ENCODE peak calls at places on chromosomes 2 and 18, in five cellular contexts. I is HCT116, E is HepG2, Z is K562, Y is GM12878. A is an unnamed sample.

GRCh38 chr2:160091381-160091780 is 29.0 kb upstream of the PLA2R1 start:
- DNase-seq in Y (no peak), E (no peak), Z (no peak), I (no peak), A (no peak)

GRCh38 chr2:212905640-212906201 is 245.7 kb downstream of the IKZF2 start:
- DNase-seq in Y (no peak), I (no peak), Z (no peak), E (no peak), A (no peak)

GRCh38 chr2:190431907-190432306 is 23.8 kb downstream of the MFSD6 start:
- DNase-seq in Y (no peak), I (no peak), Z (no peak), E (no peak), A (no peak)

GRCh38 chr2:133303150-133303549 is 265.1 kb downstream of the NCKAP5 start:
- DNase-seq in I (no peak), E (no peak), Z (no peak), Y (no peak), A (no peak)

GRCh38 chr18:23591011-23591410 is 4.7 kb upstream of the NPC1 start:
- DNase-seq in Y (no peak), E (no peak), Z (no peak), I (no peak), A (no peak)

GRCh38 chr2:168519534-168520308 is 63.6 kb downstream of the CERS6 start:
- DNase-seq in I (no peak), E (no peak), Z (no peak), Y (no peak), A (no peak)

GRCh38 chr2:112150447-112150846 is 12.3 kb downstream of the FBLN7 start:
- DNase-seq in Y (no peak), Z (no peak), E (no peak), I (no peak), A (peak; percentile 19)

GRCh38 chr2:162090109-162090508 is 16.1 kb upstream of the DPP4 start:
- DNase-seq in Y (no peak), I (no peak), Z (no peak), E (no peak), A (no peak)

GRCh38 chr2:16860627-16861026 is 195.0 kb upstream of the CYRIA start:
- DNase-seq in Z (no peak), Y (no peak), E (no peak), I (no peak), A (no peak)

GRCh38 chr18:21735452-21736015 is 5.1 kb upstream of the MIB1 start:
- DNase-seq in I (no peak), E (peak; percentile 79), Y (no peak), Z (peak; percentile 73), A (peak; percentile 66)

GRCh38 chr2:24797644-24798043 is 4.4 kb downstream of the CENPO start:
- DNase-seq in E (no peak), Z (peak; percentile 49), Y (no peak), I (no peak), A (no peak)

GRCh38 chr2:88307817-88308216 is 137.7 kb downstream of the THNSL2 start:
- DNase-seq in Z (peak; percentile 54), Y (no peak), I (peak; percentile 51), E (peak; percentile 65), A (peak; percentile 13)

GRCh38 chr2:65842104-65842503 is 409.7 kb upstream of the SPRED2 start:
- DNase-seq in Z (no peak), E (no peak), Y (no peak), I (no peak), A (no peak)

GRCh38 chr2:143691136-143691535 is 561.9 kb downstream of the ARHGAP15 start:
- DNase-seq in I (no peak), E (no peak), Z (no peak), Y (no peak), A (no peak)

GRCh38 chr18:32920796-32921787 is 148.3 kb upstream of the KLHL14 start:
- DNase-seq in E (peak; percentile 70), I (no peak), Z (no peak), Y (no peak), A (no peak)

GRCh38 chr18:75727479-75727878 is 300.0 kb upstream of the SMIM21 start:
- DNase-seq in Y (no peak), I (peak; percentile 21), E (peak; percentile 2), Z (peak; percentile 22), A (peak; percentile 85)

GRCh38 chr2:628651-629050 is 48.6 kb downstream of the TMEM18 start:
- DNase-seq in I (no peak), Y (no peak), Z (no peak), E (no peak), A (peak; percentile 38)

GRCh38 chr2:54859997-54860701 is 136.7 kb downstream of the EML6 start:
- DNase-seq in Y (no peak), E (no peak), Z (no peak), I (no peak), A (no peak)

GRCh38 chr2:134392689-134393476 is 139.0 kb downstream of the MGAT5 start:
- DNase-seq in Z (no peak), I (no peak), E (no peak), Y (no peak), A (no peak)

GRCh38 chr2:168939061-168939460 is 38.0 kb downstream of the G6PC2 start:
- DNase-seq in I (no peak), E (no peak), Z (no peak), Y (no peak), A (no peak)

GRCh38 chr18:42296723-42297122 is 341.7 kb downstream of the PIK3C3 start:
- DNase-seq in E (no peak), I (no peak), Z (no peak), Y (no peak), A (no peak)

GRCh38 chr2:173347305-173348168 is 7.1 kb upstream of the CDCA7 start:
- DNase-seq in I (no peak), E (peak; percentile 39), Z (no peak), Y (peak; percentile 48), A (no peak)

GRCh38 chr2:205650450-205650849 is 31.9 kb upstream of the NRP2 start:
- DNase-seq in I (no peak), Z (no peak), E (no peak), Y (no peak), A (peak; percentile 44)

GRCh38 chr2:72925328-72925943 is 8.1 kb downstream of the EMX1 start:
- DNase-seq in E (no peak), Z (no peak), Y (no peak), I (no peak), A (no peak)

GRCh38 chr18:68960355-68960754 is 162.5 kb downstream of the CCDC102B start:
- DNase-seq in E (no peak), Z (no peak), I (no peak), Y (no peak), A (no peak)

GRCh38 chr18:58247363-58247834 is 203.4 kb downstream of the NEDD4L start:
- DNase-seq in E (no peak), Y (no peak), I (no peak), Z (no peak), A (no peak)

GRCh38 chr2:233061007-233061590 is 957 bp downstream of the INPP5D start:
- DNase-seq in I (no peak), Y (no peak), Z (no peak), E (no peak), A (no peak)

DNA sequence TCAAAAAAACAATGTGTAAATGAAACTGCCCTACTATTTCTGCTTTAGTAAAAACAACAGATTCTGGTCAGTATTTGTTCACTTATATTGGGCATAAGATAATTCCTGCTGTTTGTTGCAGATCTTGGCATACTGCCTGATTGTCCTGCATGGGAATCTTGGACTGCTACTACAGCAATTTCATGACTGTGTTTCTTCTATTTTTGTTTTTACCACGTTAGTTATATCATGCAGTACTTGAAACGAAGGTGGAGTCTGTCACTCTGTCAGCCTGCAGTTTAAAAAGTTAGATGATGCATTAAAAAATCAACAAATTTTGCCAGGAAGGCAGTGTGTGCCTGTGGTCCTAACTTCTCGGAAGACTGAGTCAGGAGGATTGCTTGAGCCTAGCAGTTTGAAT is 14.2 kb upstream of the CLASP1 start:
- DNase-seq in Y (no peak), I (no peak), Z (no peak), E (no peak), A (no peak)
- TF ChIP-seq SRF in Y (no peak), I (no peak), Z (no peak), E (no peak), A (no peak)

GRCh38 chr2:86671304-86671981 is 47.8 kb upstream of the RNF103 start:
- DNase-seq in Y (no peak), I (no peak), E (peak; percentile 15), Z (no peak), A (no peak)
- TF ChIP-seq SRF in Y (no peak), I (no peak), E (no peak), Z (no peak), A (no peak)

DNA sequence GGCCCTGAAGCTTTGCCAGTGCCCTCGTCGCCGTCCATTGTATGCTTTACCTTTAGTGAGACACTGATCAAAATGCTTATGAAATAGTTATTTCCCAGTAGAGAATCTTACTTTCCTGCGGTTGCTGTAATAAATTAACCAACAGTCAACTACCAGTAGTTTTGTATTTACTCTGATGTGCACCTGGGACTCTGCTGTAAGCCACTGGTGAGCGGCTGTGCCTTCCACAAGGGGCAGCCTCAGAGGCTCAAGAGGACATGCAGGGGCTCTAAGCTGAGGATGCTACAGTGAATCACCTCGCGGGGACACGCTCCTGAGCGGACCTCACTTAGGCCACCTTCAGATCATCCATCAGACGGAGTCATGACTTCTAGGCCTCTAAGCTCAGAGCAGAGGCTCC is 71.7 kb downstream of the BIN1 start:
- DNase-seq in Y (no peak), I (no peak), Z (no peak), E (peak; percentile 21), A (no peak)
- TF ChIP-seq SRF in Y (no peak), I (no peak), Z (no peak), E (no peak), A (no peak)

DNA sequence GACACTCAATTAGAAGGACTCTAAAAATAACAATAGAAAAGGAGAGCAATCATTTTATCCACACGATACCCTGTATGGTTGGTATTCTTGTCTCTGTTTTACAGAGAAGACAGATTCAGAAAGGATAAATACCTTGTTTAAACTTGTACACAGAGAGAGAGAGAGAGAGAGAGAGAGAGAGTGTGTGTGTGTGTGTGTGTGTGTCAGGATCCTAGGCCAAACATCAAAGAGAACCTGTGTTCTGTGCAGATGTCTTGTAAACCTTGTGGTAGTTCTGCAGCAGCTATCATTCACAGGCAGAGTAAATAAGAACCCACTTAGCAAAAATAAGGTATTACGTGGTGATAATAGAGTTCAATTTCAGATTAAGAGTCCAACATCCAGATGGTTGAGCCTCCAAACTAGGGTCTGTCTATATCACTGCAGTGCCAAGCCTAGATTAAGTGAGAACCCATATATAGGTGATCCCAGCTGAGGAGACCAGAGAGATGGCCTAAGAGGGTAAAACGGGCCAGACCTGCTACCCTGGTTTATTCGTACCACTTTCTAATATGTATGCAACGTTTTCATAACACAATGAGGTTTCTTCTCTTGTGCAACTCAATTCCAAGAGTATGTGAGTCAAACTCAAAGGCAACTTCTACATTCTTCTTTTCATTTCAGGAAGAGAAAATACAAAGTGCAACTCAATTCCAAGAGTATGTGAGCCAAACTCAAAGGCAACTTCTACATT is 4.1 kb upstream of the CRIM1 start:
- DNase-seq in Z (no peak), Y (no peak), I (no peak), E (no peak), A (no peak)
- TF ChIP-seq SRF in Z (no peak), Y (no peak), I (no peak), E (no peak), A (no peak)

GRCh38 chr2:207283356-207283755 is 117.6 kb upstream of the KLF7 start:
- DNase-seq in Z (peak; percentile 5), Y (no peak), I (no peak), E (no peak), A (no peak)
- TF ChIP-seq SRF in Z (no peak), Y (no peak), I (no peak), E (no peak), A (no peak)